ENCODE peak calls at places on chromosomes 16 and 17, in eight cellular contexts. R, N, C, W, D, Q, H and U are unnamed samples.

GRCh38 chr17:83062011-83062817 is 17.2 kb upstream of the METRNL start:
- DNase-seq in C (no peak), H (no peak), D (no peak), N (no peak), W (no peak), Q (no peak), R (peak), U (no peak)

GRCh38 chr17:59870482-59870881 is 22.3 kb downstream of the TUBD1 start:
- DNase-seq in Q (no peak), R (no peak), C (no peak), W (no peak), N (no peak), H (no peak), D (no peak), U (no peak)

GRCh38 chr16:19284207-19284606 is 1.3 kb upstream of the CLEC19A start:
- DNase-seq in N (peak), C (no peak), H (peak), R (no peak), D (no peak), Q (peak), W (peak), U (no peak)

GRCh38 chr17:9022553-9023388 is 1.5 kb downstream of the NTN1 start:
- DNase-seq in R (peak), Q (no peak), H (no peak), D (no peak), N (no peak), C (no peak), W (no peak), U (no peak)

GRCh38 chr16:27455700-27456099 is 53.7 kb downstream of the IL21R start:
- DNase-seq in D (no peak), N (no peak), R (no peak), H (no peak), W (no peak), C (no peak), Q (no peak), U (no peak)

GRCh38 chr17:16419074-16419928 is 3.9 kb downstream of the TRPV2 start:
- DNase-seq in R (no peak), W (peak), Q (no peak), N (no peak), C (peak), H (no peak), D (peak), U (no peak)

GRCh38 chr17:62303476-62303875 is 76.9 kb upstream of the EFCAB3 start:
- DNase-seq in Q (no peak), W (no peak), D (no peak), C (no peak), R (no peak), H (no peak), N (no peak), U (no peak)

GRCh38 chr16:30651124-30652004 is 604 bp downstream of the PRR14 start:
- DNase-seq in H (peak), R (peak), D (peak), W (peak), N (peak), Q (peak), C (peak), U (peak)

GRCh38 chr17:62657664-62658063 is 30.2 kb downstream of the MRC2 start:
- DNase-seq in W (no peak), N (no peak), R (no peak), Q (no peak), C (no peak), H (no peak), D (no peak), U (no peak)

GRCh38 chr17:6479626-6480324 is 35.5 kb downstream of the PIMREG start:
- DNase-seq in R (no peak), C (no peak), H (no peak), Q (no peak), W (no peak), D (no peak), N (no peak), U (no peak)

GRCh38 chr17:13594310-13594709 is 7.4 kb downstream of the HS3ST3A1 start:
- DNase-seq in W (no peak), Q (no peak), C (no peak), N (no peak), D (no peak), R (no peak), H (no peak), U (no peak)

GRCh38 chr17:53818894-53819293 is 3.8 kb upstream of the KIF2B start:
- DNase-seq in C (no peak), Q (no peak), R (no peak), W (no peak), D (no peak), H (no peak), N (no peak), U (no peak)

GRCh38 chr16:57882797-57883196 is 80.5 kb upstream of the KIFC3 start:
- DNase-seq in W (peak), N (no peak), D (no peak), H (no peak), Q (no peak), C (no peak), R (no peak), U (no peak)

GRCh38 chr16:24036614-24037013 is 200.8 kb downstream of the PRKCB start:
- DNase-seq in D (peak), H (peak), Q (no peak), C (peak), R (peak), N (no peak), W (peak), U (peak)